ENCODE peak calls at places on chromosomes 16 and 17, in eight cellular contexts. C is CD4-positive, alpha-beta memory T cell; U is neural progenitor cell; F is aorta; Q is GM23248; Y is OCI-LY7; X is ascending aorta; N is neuronal stem cell. V is an unnamed sample. For H3K4me1, the result is how much of the 10 kb centered on the place peaks cover.

GRCh38 chr16:85306071-85306792 is 194.0 kb upstream of the CIBAR2 start:
- DNase-seq in C (peak), U (peak), F (peak), Q (peak), Y (peak), X (peak), N (no peak), V (peak)

GRCh38 chr17:77320501-77321256 is 179.9 kb downstream of the SEC14L1 start:
- DNase-seq in C (no peak), U (no peak), F (peak), Q (peak), Y (no peak), X (no peak), N (no peak), V (no peak)

GRCh38 chr17:38338053-38338452 is 5.7 kb downstream of the GPR179 start:
- DNase-seq in C (no peak), U (no peak), F (peak), Q (no peak), Y (no peak), X (no peak), N (no peak), V (no peak)

GRCh38 chr17:419073-419735 is 66.6 kb upstream of the RPH3AL start:
- DNase-seq in C (peak), U (no peak), F (no peak), Q (no peak), Y (no peak), X (no peak), N (no peak), V (peak)

GRCh38 chr16:4313563-4314531 is 2.0 kb upstream of the GLIS2 start:
- DNase-seq in C (peak), U (peak), F (no peak), Q (peak), Y (peak), X (no peak), N (no peak), V (no peak)

GRCh38 chr16:71807905-71808592 is 585 bp downstream of the AP1G1 start:
- DNase-seq in C (no peak), U (peak), F (no peak), Q (peak), Y (no peak), X (no peak), N (peak), V (no peak)

GRCh38 chr17:37327341-37328090 is 48.3 kb upstream of the C17orf78 start:
- DNase-seq in C (no peak), U (no peak), F (no peak), Q (peak), Y (no peak), X (no peak), N (no peak), V (no peak)

GRCh38 chr16:56938664-56939513 is 6.9 kb downstream of the HERPUD1 start:
- DNase-seq in C (peak), U (no peak), F (no peak), Q (no peak), Y (no peak), X (no peak), N (no peak), V (peak)

GRCh38 chr17:35900693-35901487 is 20.7 kb upstream of the CCL5 start:
- DNase-seq in C (peak), U (no peak), F (no peak), Q (peak), Y (no peak), X (no peak), N (no peak), V (no peak)

GRCh38 chr16:75501359-75501758 is 6.1 kb upstream of the CHST6 start:
- DNase-seq in C (no peak), U (no peak), F (no peak), Q (no peak), Y (no peak), X (no peak), N (no peak), V (no peak)

GRCh38 chr17:43676471-43676870 is 14.7 kb upstream of the MEOX1 start:
- DNase-seq in C (no peak), U (no peak), F (no peak), Q (peak), Y (no peak), X (no peak), N (no peak), V (no peak)

DNA sequence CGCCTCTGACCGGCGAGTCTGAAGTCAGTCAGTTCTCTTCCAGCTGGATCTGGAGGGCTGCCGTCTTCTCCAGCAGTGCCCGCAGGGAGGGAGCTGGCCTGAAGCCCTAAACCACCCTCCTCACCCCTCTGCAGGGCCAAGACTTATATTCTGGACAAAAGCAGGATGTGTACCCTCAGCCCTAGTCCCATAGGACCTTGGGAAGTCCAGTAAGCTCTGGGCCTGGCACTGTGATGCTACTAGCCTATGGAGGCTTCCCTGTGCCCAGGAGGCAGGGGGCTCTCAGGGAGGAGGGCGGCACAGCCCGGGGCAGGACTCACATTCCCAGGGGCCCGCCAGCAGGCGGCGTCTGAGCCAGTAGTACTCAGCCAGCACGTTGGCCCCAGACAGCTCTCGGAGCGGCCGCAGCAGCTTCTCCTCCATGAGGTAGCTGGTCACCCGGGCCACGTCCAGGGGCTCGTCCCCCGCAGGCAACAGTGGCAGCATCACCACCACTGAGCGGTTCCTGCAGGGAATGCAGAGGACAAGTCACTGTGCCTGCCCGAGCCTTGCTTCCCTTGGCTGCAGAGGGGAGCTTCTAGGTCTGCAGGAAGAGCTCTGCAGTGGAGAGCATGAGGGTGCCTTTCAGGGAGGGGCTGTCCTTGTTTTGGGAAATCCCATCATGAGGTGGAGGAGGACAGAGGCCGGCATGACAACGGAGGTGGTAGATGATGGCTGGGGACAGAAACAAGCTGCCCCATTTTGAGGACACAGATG is 41.7 kb downstream of the RMI2 start:
- DNase-seq in C (no peak), U (peak), F (peak), Q (peak), Y (peak), X (no peak), N (peak), V (no peak)
- H3K4me1 ChIP-seq in C (under half), U (under half), F (under half), Q (under half), Y (under half), X (under half), N (under half), V (under half)

DNA sequence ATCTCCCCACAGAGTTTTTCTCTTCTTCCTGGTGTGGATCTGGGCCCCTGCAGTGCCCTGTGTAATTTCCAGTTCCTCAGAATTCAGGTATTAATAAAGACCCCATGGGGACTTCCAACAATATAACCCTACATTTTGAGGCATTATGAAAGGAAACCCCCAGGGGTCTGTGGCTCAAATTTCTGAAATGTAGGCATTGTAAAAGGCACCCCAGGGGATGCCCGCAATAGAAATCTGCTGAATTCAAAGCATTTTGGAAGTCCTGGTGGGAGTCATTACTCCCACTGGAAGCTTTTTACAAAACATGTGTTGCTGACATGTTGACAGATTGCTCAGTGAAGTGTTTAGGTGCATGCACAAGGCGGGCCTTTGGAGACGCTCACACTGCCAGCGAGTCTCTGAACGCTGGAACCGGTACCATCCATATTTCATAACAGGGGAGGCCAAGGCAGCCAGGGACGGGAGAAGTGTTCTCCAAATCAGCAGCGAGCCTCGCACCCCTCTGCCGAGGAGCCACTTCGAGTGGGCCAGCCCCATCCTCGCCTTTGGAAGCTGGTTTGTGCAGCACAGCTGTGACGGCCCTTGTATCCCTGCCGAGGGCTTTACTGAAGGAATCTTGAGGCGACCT is 153.9 kb downstream of the ZNF423 start:
- DNase-seq in C (no peak), U (peak), F (peak), Q (peak), Y (no peak), X (peak), N (peak), V (no peak)
- H3K4me1 ChIP-seq in C (under half), U (half or more), F (under half), Q (under half), Y (under half), X (under half), N (half or more), V (under half)

GRCh38 chr16:88599092-88599733 is 29.0 kb downstream of the ZC3H18 start:
- DNase-seq in C (no peak), U (no peak), F (no peak), Q (no peak), Y (no peak), X (peak), N (no peak), V (no peak)
- H3K4me1 ChIP-seq in C (under half), U (under half), F (under half), Q (under half), Y (under half), X (under half), N (under half), V (under half)

GRCh38 chr17:81386646-81387234 is 8.5 kb upstream of the BAHCC1 start:
- DNase-seq in C (no peak), U (peak), F (no peak), Q (no peak), Y (no peak), X (no peak), N (no peak), V (no peak)

GRCh38 chr17:81385320-81386111 is 9.7 kb upstream of the BAHCC1 start:
- DNase-seq in C (no peak), U (no peak), F (no peak), Q (no peak), Y (no peak), X (no peak), N (no peak), V (no peak)

GRCh38 chr17:81387235-81388060 is 7.8 kb upstream of the BAHCC1 start:
- DNase-seq in C (no peak), U (peak), F (peak), Q (peak), Y (no peak), X (no peak), N (no peak), V (no peak)

GRCh38 chr17:81384929-81385319 is 10.3 kb upstream of the BAHCC1 start:
- DNase-seq in C (no peak), U (no peak), F (no peak), Q (no peak), Y (no peak), X (no peak), N (no peak), V (no peak)

GRCh38 chr17:81386141-81386645 is 9.1 kb upstream of the BAHCC1 start:
- DNase-seq in C (no peak), U (no peak), F (no peak), Q (no peak), Y (no peak), X (no peak), N (no peak), V (no peak)
- H3K4me1 ChIP-seq in C (under half), U (half or more), F (under half), Q (under half), Y (under half), X (under half), N (under half), V (under half)

GRCh38 chr17:65134035-65134434 is 3.1 kb upstream of the RGS9 start:
- DNase-seq in C (no peak), U (no peak), F (no peak), Q (no peak), Y (no peak), X (no peak), N (no peak), V (no peak)

GRCh38 chr17:65142247-65142646 is 5.1 kb downstream of the RGS9 start:
- DNase-seq in C (no peak), U (no peak), F (no peak), Q (no peak), Y (no peak), X (no peak), N (no peak), V (no peak)

GRCh38 chr17:65137076-65137935 is at the start of gene RGS9:
- DNase-seq in C (peak), U (peak), F (peak), Q (peak), Y (peak), X (peak), N (peak), V (peak)

GRCh38 chr17:65143899-65144590 is 6.9 kb downstream of the RGS9 start:
- DNase-seq in C (no peak), U (no peak), F (peak), Q (no peak), Y (no peak), X (no peak), N (no peak), V (no peak)

DNA sequence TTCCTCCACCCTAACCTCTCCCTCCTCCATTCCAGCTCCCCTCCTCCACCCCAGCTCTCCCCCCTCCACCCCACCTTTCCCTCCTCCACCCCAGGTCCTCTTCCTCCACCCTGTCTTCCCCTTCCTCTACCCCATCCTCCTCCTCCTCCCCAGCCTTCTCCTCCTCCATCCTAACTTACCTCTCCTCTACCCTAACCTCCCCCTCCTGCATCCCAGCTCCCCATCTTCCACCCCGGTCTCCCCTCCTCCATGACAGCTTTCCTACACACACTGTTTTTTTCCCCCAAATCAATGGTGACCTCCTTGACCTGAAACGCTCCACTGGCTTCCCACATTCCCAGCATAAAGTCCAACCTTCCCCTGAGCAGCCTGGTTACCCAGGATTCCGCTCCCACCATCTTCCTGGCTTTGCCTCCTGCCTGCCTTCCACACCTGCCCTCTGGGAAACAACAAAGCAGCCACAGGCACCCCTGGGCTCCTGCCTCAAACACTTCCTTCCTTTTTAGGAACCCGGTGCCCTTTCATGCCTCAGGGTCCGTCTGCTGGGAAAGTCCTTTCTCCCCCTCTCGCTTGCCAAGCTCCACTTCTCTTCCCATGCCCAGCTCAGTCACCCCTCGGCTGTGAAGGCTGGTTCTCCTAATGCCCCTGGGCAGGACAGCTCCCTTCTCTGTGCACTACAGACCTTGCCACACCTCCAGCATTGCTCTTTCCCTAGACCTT is 2.0 kb downstream of the RGS9 start:
- DNase-seq in C (no peak), U (no peak), F (no peak), Q (no peak), Y (no peak), X (no peak), N (no peak), V (no peak)
- H3K4me1 ChIP-seq in C (under half), U (under half), F (under half), Q (under half), Y (under half), X (under half), N (under half), V (under half)

GRCh38 chr16:73032548-73033270 is 15.2 kb downstream of the ZFHX3 start:
- DNase-seq in C (no peak), U (peak), F (no peak), Q (no peak), Y (no peak), X (no peak), N (no peak), V (no peak)

GRCh38 chr16:73031155-73031866 is 16.6 kb downstream of the ZFHX3 start:
- DNase-seq in C (no peak), U (no peak), F (no peak), Q (peak), Y (no peak), X (no peak), N (no peak), V (no peak)

GRCh38 chr16:73034374-73034773 is 13.6 kb downstream of the ZFHX3 start:
- DNase-seq in C (no peak), U (no peak), F (no peak), Q (no peak), Y (no peak), X (no peak), N (no peak), V (no peak)

GRCh38 chr16:73036074-73036826 is 11.7 kb downstream of the ZFHX3 start:
- DNase-seq in C (no peak), U (peak), F (no peak), Q (no peak), Y (no peak), X (no peak), N (peak), V (no peak)

DNA sequence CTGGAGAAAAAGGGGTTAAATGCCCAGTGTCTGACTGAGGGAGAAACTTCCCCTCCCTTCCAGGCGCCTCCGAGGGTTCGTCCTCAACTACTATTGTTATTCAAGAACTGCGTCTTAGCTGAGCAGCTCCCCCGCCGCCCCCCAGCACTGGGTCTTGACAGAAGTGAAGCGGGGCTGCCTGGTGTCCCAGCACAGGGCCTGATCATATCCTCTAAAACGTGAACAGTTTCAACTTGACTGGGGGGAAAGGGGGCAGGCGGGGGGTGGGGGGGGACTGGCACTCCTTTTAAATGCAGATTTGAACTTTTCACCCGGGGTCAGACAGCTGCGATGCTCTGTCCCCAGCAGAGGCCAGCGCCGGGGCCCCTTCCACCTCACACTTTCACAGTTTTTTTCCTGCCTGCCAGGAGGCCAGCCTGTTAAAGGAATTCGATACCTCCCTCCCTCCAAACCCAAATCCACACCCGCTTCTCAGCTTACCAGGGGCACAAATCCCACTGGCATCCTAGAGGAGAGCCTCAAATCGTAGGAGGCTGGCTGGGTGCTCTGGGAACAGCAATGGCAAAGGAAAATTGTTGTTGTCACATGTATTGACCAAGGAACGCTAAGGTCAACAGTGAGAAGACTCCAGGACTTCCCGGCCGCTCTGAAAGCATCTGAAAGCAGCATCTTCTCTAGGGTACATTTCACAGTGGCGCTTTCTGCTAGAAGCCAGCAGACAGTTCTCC is 14.5 kb downstream of the ZFHX3 start:
- DNase-seq in C (no peak), U (peak), F (no peak), Q (no peak), Y (no peak), X (no peak), N (no peak), V (no peak)
- H3K4me1 ChIP-seq in C (under half), U (half or more), F (under half), Q (under half), Y (under half), X (under half), N (half or more), V (under half)

GRCh38 chr16:23131436-23131835 is 17.8 kb downstream of the USP31 start:
- DNase-seq in C (no peak), U (no peak), F (no peak), Q (no peak), Y (no peak), X (no peak), N (no peak), V (no peak)

GRCh38 chr16:23131841-23132576 is 17.2 kb downstream of the USP31 start:
- DNase-seq in C (no peak), U (no peak), F (no peak), Q (peak), Y (peak), X (no peak), N (no peak), V (no peak)

GRCh38 chr16:23137256-23137655 is 12.0 kb downstream of the USP31 start:
- DNase-seq in C (no peak), U (no peak), F (no peak), Q (no peak), Y (no peak), X (no peak), N (no peak), V (no peak)

GRCh38 chr16:23132921-23133532 is 16.2 kb downstream of the USP31 start:
- DNase-seq in C (no peak), U (no peak), F (peak), Q (peak), Y (no peak), X (no peak), N (no peak), V (no peak)

GRCh38 chr16:23134274-23134673 is 15.0 kb downstream of the USP31 start:
- DNase-seq in C (no peak), U (no peak), F (no peak), Q (no peak), Y (no peak), X (no peak), N (no peak), V (no peak)
- H3K4me1 ChIP-seq in C (under half), U (under half), F (under half), Q (under half), Y (under half), X (under half), N (under half), V (under half)

GRCh38 chr16:70429888-70430666 is 8.8 kb downstream of the ST3GAL2 start:
- DNase-seq in C (no peak), U (no peak), F (no peak), Q (no peak), Y (peak), X (no peak), N (no peak), V (no peak)
- H3K4me1 ChIP-seq in C (half or more), U (under half), F (under half), Q (under half), Y (half or more), X (half or more), N (under half), V (half or more)

GRCh38 chr17:11178576-11178975 is 62.4 kb upstream of the SHISA6 start:
- DNase-seq in C (no peak), U (no peak), F (no peak), Q (no peak), Y (no peak), X (no peak), N (no peak), V (no peak)
- H3K4me1 ChIP-seq in C (under half), U (under half), F (under half), Q (under half), Y (under half), X (under half), N (under half), V (under half)

V was measured in CD8-positive, alpha-beta T cell.